ENCODE peak calls at places on chromosome 18, in eight cellular contexts. L, M, D, A, H, R, J and C are unnamed samples.

GRCh38 chr18:61861372-61861771 is 31.4 kb downstream of the RNF152 start:
- DNase-seq in L (no peak), R (no peak), A (no peak), M (no peak), H (no peak), D (no peak), J (no peak), C (no peak)

GRCh38 chr18:70981400-70982140 is 692.7 kb downstream of the SOCS6 start:
- DNase-seq in L (no peak), R (no peak), D (no peak), A (no peak), M (no peak), H (no peak), J (no peak), C (no peak)

GRCh38 chr18:13494879-13495465 is 231.4 kb downstream of the FAM210A start:
- DNase-seq in H (no peak), D (no peak), R (no peak), M (no peak), L (no peak), A (no peak), J (no peak), C (no peak)

GRCh38 chr18:32177530-32177929 is 12.3 kb upstream of the MEP1B start:
- DNase-seq in J (no peak), R (no peak), M (no peak), D (no peak), A (no peak), L (no peak), H (no peak), C (no peak)

GRCh38 chr18:80193701-80194100 is 53.6 kb downstream of the PARD6G start:
- DNase-seq in A (no peak), J (no peak), R (no peak), D (no peak), M (no peak), H (no peak), L (no peak), C (peak; percentile 42)

GRCh38 chr18:3114456-3114855 is 101.5 kb upstream of the LPIN2 start:
- DNase-seq in A (no peak), H (no peak), D (no peak), R (no peak), L (no peak), M (no peak), J (no peak), C (no peak)

GRCh38 chr18:33720133-33720532 is 142.1 kb downstream of the ASXL3 start:
- DNase-seq in D (peak; percentile 56), H (peak; percentile 67), R (no peak), J (no peak), M (no peak), A (no peak), L (no peak), C (no peak)

GRCh38 chr18:5622905-5623304 is 79.1 kb upstream of the EPB41L3 start:
- DNase-seq in R (no peak), A (no peak), H (no peak), J (no peak), L (no peak), D (no peak), M (no peak), C (no peak)

GRCh38 chr18:44958450-44958849 is 277.8 kb downstream of the SETBP1 start:
- DNase-seq in R (no peak), M (no peak), L (no peak), J (no peak), H (peak; percentile 19), D (no peak), A (no peak), C (no peak)

GRCh38 chr18:12657048-12657848 is 659 bp downstream of the SPIRE1 start:
- DNase-seq in R (no peak), M (no peak), A (peak; percentile 49), L (peak; percentile 50), J (peak; percentile 25), D (peak; percentile 54), H (peak; percentile 39), C (peak; percentile 70)

GRCh38 chr18:32252461-32252860 is 62.6 kb downstream of the MEP1B start:
- DNase-seq in D (no peak), H (no peak), J (no peak), R (no peak), M (no peak), L (peak; percentile 13), A (no peak), C (no peak)

GRCh38 chr18:35490894-35491688 is 6.7 kb downstream of the INO80C start:
- DNase-seq in R (no peak), M (no peak), J (no peak), H (no peak), A (no peak), D (peak; percentile 67), L (peak; percentile 48), C (no peak)

GRCh38 chr18:2914844-2915243 is 68.0 kb downstream of the EMILIN2 start:
- DNase-seq in R (no peak), H (no peak), L (no peak), M (no peak), D (no peak), A (no peak), J (no peak), C (peak; percentile 62)

GRCh38 chr18:79439201-79440023 is 43.7 kb downstream of the NFATC1 start:
- DNase-seq in H (no peak), R (peak; percentile 36), L (no peak), A (no peak), M (no peak), D (no peak), J (no peak), C (no peak)

GRCh38 chr18:1252534-1252933 is 347.9 kb downstream of the ADCYAP1 start:
- DNase-seq in M (no peak), H (no peak), J (no peak), D (no peak), A (no peak), R (no peak), L (no peak), C (no peak)

GRCh38 chr18:21306368-21306767 is 64.3 kb downstream of the GREB1L start:
- DNase-seq in A (no peak), L (no peak), H (no peak), M (no peak), R (no peak), J (no peak), D (no peak), C (no peak)

GRCh38 chr18:59056706-59057492 is 82.8 kb upstream of the SEC11C start:
- DNase-seq in H (peak; percentile 76), A (peak; percentile 56), D (peak; percentile 84), L (peak; percentile 92), J (peak; percentile 88), M (no peak), R (no peak), C (peak; percentile 81)

GRCh38 chr18:61248589-61248988 is 84.6 kb upstream of the CDH20 start:
- DNase-seq in M (no peak), J (no peak), H (no peak), A (no peak), D (no peak), L (no peak), R (no peak), C (no peak)

GRCh38 chr18:48079885-48080284 is 149.4 kb upstream of the SMAD2 start:
- DNase-seq in A (no peak), J (no peak), L (no peak), R (no peak), D (no peak), M (no peak), H (no peak), C (no peak)

GRCh38 chr18:13227910-13228309 is 9.3 kb downstream of the LDLRAD4 start:
- DNase-seq in R (no peak), J (no peak), A (no peak), H (no peak), D (no peak), L (no peak), M (no peak), C (no peak)

GRCh38 chr18:24019641-24020331 is 5.2 kb downstream of the TTC39C start:
- DNase-seq in D (no peak), M (no peak), R (no peak), H (no peak), J (no peak), L (no peak), A (no peak), C (no peak)

GRCh38 chr18:49321800-49322461 is 138.5 kb downstream of the DYM start:
- DNase-seq in J (no peak), H (peak; percentile 71), R (peak; percentile 12), A (no peak), L (no peak), D (peak; percentile 66), M (no peak), C (no peak)

GRCh38 chr18:49319590-49319989 is 140.9 kb downstream of the DYM start:
- DNase-seq in R (no peak), L (peak; percentile 44), M (no peak), A (no peak), H (no peak), D (peak; percentile 12), J (no peak), C (no peak)

GRCh38 chr18:49322770-49323490 is 137.5 kb downstream of the DYM start:
- DNase-seq in R (no peak), J (no peak), L (no peak), A (no peak), H (no peak), M (no peak), D (no peak), C (no peak)

GRCh38 chr18:49321271-49321670 is 139.2 kb downstream of the DYM start:
- DNase-seq in L (no peak), H (no peak), D (no peak), M (no peak), J (no peak), R (no peak), A (no peak), C (no peak)
- TF ChIP-seq CTCF in L (no peak), H (no peak), D (no peak), M (no peak), J (no peak), R (no peak), A (no peak), C (no peak)

GRCh38 chr18:55096261-55097026 is 137.2 kb upstream of the CCDC68 start:
- DNase-seq in H (peak; percentile 69), L (peak; percentile 69), M (no peak), J (no peak), D (peak; percentile 92), A (no peak), R (peak; percentile 38), C (no peak)
- TF ChIP-seq CTCF in H (peak; percentile 55), L (no peak), M (no peak), J (peak; percentile 23), D (peak; percentile 68), A (no peak), R (peak; percentile 71), C (peak; percentile 34)

DNA sequence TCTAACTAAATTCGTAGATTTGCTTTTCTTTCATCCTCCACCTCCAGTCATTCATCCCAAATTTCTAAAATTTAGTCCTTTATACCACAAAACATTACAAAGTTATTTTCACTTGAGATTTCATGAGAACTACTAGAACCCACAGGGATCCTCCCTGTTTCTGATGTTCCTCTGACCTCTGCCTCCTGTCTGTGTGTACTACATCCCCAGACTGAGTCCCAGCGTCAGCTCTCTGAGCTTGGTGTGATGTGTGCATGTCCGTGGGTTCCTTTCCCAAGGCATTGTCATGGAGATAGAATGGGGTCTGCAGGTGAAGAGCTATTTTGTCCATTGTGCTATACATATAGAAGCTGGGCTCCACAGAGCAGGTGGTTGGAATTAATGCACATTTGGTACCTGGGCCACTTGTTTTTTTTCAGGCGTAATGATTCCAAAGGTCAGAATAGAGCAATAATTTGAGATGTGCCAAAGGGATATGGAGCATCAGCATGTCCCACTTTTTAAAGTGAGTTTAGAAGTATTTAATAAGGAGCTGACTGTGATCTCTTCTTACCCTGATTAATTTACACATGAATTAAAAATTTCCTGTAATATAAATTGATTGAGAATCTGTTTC is 151.2 kb upstream of the BOD1L2 start:
- DNase-seq in R (no peak), D (no peak), J (no peak), H (no peak), L (peak; percentile 46), A (no peak), M (no peak), C (no peak)
- TF ChIP-seq CTCF in R (no peak), D (peak; percentile 7), J (peak; percentile 29), H (no peak), L (peak; percentile 53), A (no peak), M (no peak), C (no peak)

GRCh38 chr18:45962461-45962860 is 4.7 kb downstream of the EPG5 start:
- DNase-seq in M (no peak), A (no peak), H (peak; percentile 36), D (peak; percentile 91), L (no peak), R (no peak), J (no peak), C (no peak)
- TF ChIP-seq CTCF in M (no peak), A (no peak), H (no peak), D (no peak), L (no peak), R (no peak), J (no peak), C (no peak)